ENCODE peak calls at places on chromosomes 2 and 18, in nine cellular contexts. K is keratinocyte, P is left ventricle myocardium inferior, E is cardiac muscle cell, M is GM23338, X is A549, Y is small intestine, R is lower lobe of right lung, O is neuronal stem cell. G is an unnamed sample.
A peak's percentile ranks its signal among the peaks of the same experiment; 100 is the strongest.

GRCh38 chr2:131105950-131106801 is 1.0 kb downstream of the PLEKHB2 start:
- DNase-seq in K (no peak), P (no peak), E (no peak), M (peak; percentile 30), X (peak; percentile 13), Y (peak; percentile 77), R (peak; percentile 58), O (no peak), G (peak; percentile 20)

GRCh38 chr2:49832555-49832954 is 678.2 kb upstream of the FSHR start:
- DNase-seq in K (no peak), P (no peak), E (peak; percentile 43), M (no peak), X (no peak), Y (no peak), R (no peak), O (no peak), G (no peak)

GRCh38 chr18:11570770-11571169 is 38.6 kb upstream of the SLC35G4 start:
- DNase-seq in K (no peak), P (no peak), E (no peak), M (peak; percentile 29), X (no peak), Y (no peak), R (no peak), O (no peak), G (no peak)

GRCh38 chr2:97754690-97755346 is 41.4 kb downstream of the ZAP70 start:
- DNase-seq in K (no peak), P (no peak), E (no peak), M (no peak), X (no peak), Y (no peak), R (no peak), O (no peak), G (no peak)

GRCh38 chr2:44528595-44528994 is 166.8 kb downstream of the CAMKMT start:
- DNase-seq in K (no peak), P (no peak), E (no peak), M (no peak), X (no peak), Y (no peak), R (no peak), O (no peak), G (no peak)

GRCh38 chr2:172438064-172438421 is 10.7 kb downstream of the ITGA6 start:
- DNase-seq in K (no peak), P (no peak), E (no peak), M (no peak), X (no peak), Y (peak; percentile 20), R (no peak), O (no peak), G (no peak)

GRCh38 chr2:67565761-67566160 is 168.6 kb downstream of the ETAA1 start:
- DNase-seq in K (no peak), P (peak; percentile 24), E (no peak), M (no peak), X (no peak), Y (no peak), R (no peak), O (no peak), G (no peak)

GRCh38 chr2:127217470-127218325 is 2.4 kb downstream of the CYP27C1 start:
- DNase-seq in K (peak; percentile 79), P (no peak), E (no peak), M (peak; percentile 40), X (peak; percentile 71), Y (no peak), R (no peak), O (no peak), G (no peak)

GRCh38 chr2:72883356-72883962 is 3.7 kb upstream of the SPR start:
- DNase-seq in K (no peak), P (no peak), E (peak; percentile 89), M (peak; percentile 89), X (peak; percentile 44), Y (no peak), R (no peak), O (peak; percentile 61), G (no peak)

GRCh38 chr18:617970-618504 is 21.2 kb downstream of the CLUL1 start:
- DNase-seq in K (no peak), P (no peak), E (no peak), M (no peak), X (no peak), Y (no peak), R (no peak), O (no peak), G (no peak)

GRCh38 chr2:160306985-160307384 is 106.9 kb upstream of the ITGB6 start:
- DNase-seq in K (no peak), P (no peak), E (no peak), M (no peak), X (no peak), Y (no peak), R (no peak), O (no peak), G (no peak)

GRCh38 chr2:218036371-218036770 is 32.7 kb upstream of the RUFY4 start:
- DNase-seq in K (no peak), P (no peak), E (no peak), M (peak; percentile 33), X (no peak), Y (no peak), R (no peak), O (no peak), G (no peak)

GRCh38 chr2:172106128-172106961 is 3.6 kb upstream of the DLX2 start:
- DNase-seq in K (no peak), P (no peak), E (no peak), M (peak; percentile 79), X (peak; percentile 82), Y (peak; percentile 29), R (no peak), O (peak; percentile 38), G (no peak)

GRCh38 chr2:29010946-29011649 is 30.0 kb downstream of the TOGARAM2 start:
- DNase-seq in K (no peak), P (peak; percentile 49), E (peak; percentile 22), M (peak; percentile 29), X (no peak), Y (peak; percentile 23), R (no peak), O (no peak), G (no peak)

GRCh38 chr2:239196474-239197021 is 204.3 kb downstream of the HDAC4 start:
- DNase-seq in K (no peak), P (no peak), E (no peak), M (no peak), X (no peak), Y (no peak), R (no peak), O (no peak), G (no peak)

GRCh38 chr2:201820385-201821007 is 14.2 kb downstream of the CDK15 start:
- DNase-seq in K (no peak), P (no peak), E (no peak), M (no peak), X (no peak), Y (no peak), R (no peak), O (no peak), G (no peak)

GRCh38 chr2:240246173-240246820 is 105.8 kb upstream of the OTOS start:
- DNase-seq in K (no peak), P (no peak), E (no peak), M (no peak), X (no peak), Y (no peak), R (peak; percentile 32), O (no peak), G (no peak)
- H3K4me1 ChIP-seq in K (peaks cover 19% of the 10 kb centered on the region), P (peaks cover 30% of the 10 kb centered on the region), E (no peaks in the 10 kb centered on the region), M (no peaks in the 10 kb centered on the region), X (peaks cover 13% of the 10 kb centered on the region), Y (no peaks in the 10 kb centered on the region), R (peaks cover 15% of the 10 kb centered on the region), O (peaks cover 18% of the 10 kb centered on the region), G (no peaks in the 10 kb centered on the region)

GRCh38 chr2:46337208-46337994 is 40.2 kb downstream of the EPAS1 start:
- DNase-seq in K (no peak), P (no peak), E (no peak), M (no peak), X (no peak), Y (no peak), R (no peak), O (no peak), G (no peak)

GRCh38 chr2:46334389-46335345 is 37.5 kb downstream of the EPAS1 start:
- DNase-seq in K (peak; percentile 67), P (no peak), E (no peak), M (peak; percentile 15), X (no peak), Y (no peak), R (no peak), O (no peak), G (no peak)

GRCh38 chr2:46336560-46336959 is 39.4 kb downstream of the EPAS1 start:
- DNase-seq in K (no peak), P (no peak), E (no peak), M (no peak), X (no peak), Y (peak; percentile 54), R (no peak), O (no peak), G (no peak)

GRCh38 chr2:46335404-46335965 is 38.3 kb downstream of the EPAS1 start:
- DNase-seq in K (no peak), P (peak; percentile 38), E (peak; percentile 68), M (peak; percentile 69), X (peak; percentile 60), Y (peak; percentile 56), R (peak; percentile 61), O (peak; percentile 20), G (no peak)

GRCh38 chr2:46335966-46336436 is 38.8 kb downstream of the EPAS1 start:
- DNase-seq in K (no peak), P (no peak), E (no peak), M (no peak), X (peak; percentile 47), Y (peak; percentile 91), R (peak; percentile 54), O (no peak), G (no peak)
- H3K4me1 ChIP-seq in K (peaks cover 74% of the 10 kb centered on the region), P (peaks cover 100% of the 10 kb centered on the region), E (peaks cover 37% of the 10 kb centered on the region), M (peaks cover 36% of the 10 kb centered on the region), X (peaks cover 98% of the 10 kb centered on the region), Y (peaks cover 57% of the 10 kb centered on the region), R (peaks cover 98% of the 10 kb centered on the region), O (peaks cover 6% of the 10 kb centered on the region), G (no peaks in the 10 kb centered on the region)

DNA sequence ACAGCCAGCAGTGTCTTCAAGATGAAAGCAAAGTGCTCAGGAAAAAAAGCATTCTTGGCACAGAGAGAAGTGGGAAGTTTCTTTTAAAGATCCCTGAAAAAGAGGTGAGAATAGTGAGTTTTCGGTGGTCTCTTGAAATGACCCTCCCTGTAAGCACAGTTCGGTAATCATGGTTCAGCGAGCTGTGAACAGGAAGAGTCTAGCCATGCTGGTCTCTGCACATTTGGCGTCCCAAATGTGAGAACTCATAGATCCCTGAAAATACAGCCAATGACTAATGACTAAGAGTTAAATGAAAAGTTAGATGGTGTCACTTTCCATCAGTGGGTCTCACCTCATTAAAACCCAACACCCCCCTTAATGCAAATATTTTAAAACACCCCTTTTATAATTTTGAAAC is 3.4 kb downstream of the IL1R1 start:
- DNase-seq in K (no peak), P (no peak), E (no peak), M (no peak), X (no peak), Y (no peak), R (no peak), O (no peak), G (no peak)
- H3K4me1 ChIP-seq in K (peaks cover 3% of the 10 kb centered on the region), P (peaks cover 57% of the 10 kb centered on the region), E (no peaks in the 10 kb centered on the region), M (no peaks in the 10 kb centered on the region), X (peaks cover 10% of the 10 kb centered on the region), Y (peaks cover 2% of the 10 kb centered on the region), R (peaks cover 41% of the 10 kb centered on the region), O (no peaks in the 10 kb centered on the region), G (peaks cover 12% of the 10 kb centered on the region)

DNA sequence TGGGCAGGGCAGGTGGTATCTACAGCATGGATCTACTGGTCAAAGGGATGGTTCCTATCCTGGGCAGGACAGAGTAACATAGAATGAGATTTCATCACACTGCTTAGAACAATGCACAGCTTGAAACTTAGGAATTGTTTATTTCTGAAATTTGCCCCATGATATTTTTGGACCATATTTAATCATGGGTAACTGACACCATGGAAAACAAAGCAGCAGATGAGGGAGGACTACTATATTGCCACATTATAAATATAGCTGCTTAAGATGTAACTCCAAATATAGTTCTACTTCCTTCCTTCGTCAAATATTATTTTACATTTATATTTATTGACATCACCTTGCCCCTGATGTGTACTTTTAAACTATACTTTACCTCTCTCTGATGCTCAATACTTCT is 254.7 kb downstream of the PTPRM start:
- DNase-seq in K (no peak), P (no peak), E (no peak), M (no peak), X (no peak), Y (no peak), R (no peak), O (no peak), G (no peak)
- H3K4me1 ChIP-seq in K (no peaks in the 10 kb centered on the region), P (peaks cover 93% of the 10 kb centered on the region), E (peaks cover 13% of the 10 kb centered on the region), M (no peaks in the 10 kb centered on the region), X (no peaks in the 10 kb centered on the region), Y (no peaks in the 10 kb centered on the region), R (peaks cover 35% of the 10 kb centered on the region), O (peaks cover 32% of the 10 kb centered on the region), G (no peaks in the 10 kb centered on the region)

G was measured in CD4-positive, CD25-positive, alpha-beta regulatory T cell.